ENCODE peak calls at places on chromosomes 13 and 19, in four cellular contexts. N is breast epithelium, Y is substantia nigra, U is stomach. W is an unnamed sample.

GRCh38 chr19:16899566-16900075 is 10.8 kb downstream of the F2RL3 start:
- DNase-seq in N (no peak), Y (no peak), U (peak), W (no peak)

GRCh38 chr19:7456964-7457541 is 31.8 kb downstream of the PEX11G start:
- DNase-seq in U (no peak), Y (no peak), N (no peak), W (no peak)

GRCh38 chr13:43942301-43942700 is 62.6 kb downstream of the LACC1 start:
- DNase-seq in U (no peak), Y (no peak), N (no peak), W (no peak)

GRCh38 chr13:110297011-110297410 is 9.9 kb downstream of the COL4A1 start:
- DNase-seq in U (no peak), Y (no peak), N (no peak), W (no peak)

GRCh38 chr19:10078329-10078728 is 7.8 kb upstream of the SHFL start:
- DNase-seq in N (no peak), U (no peak), Y (no peak), W (no peak)

GRCh38 chr19:13881692-13882418 is 4.9 kb downstream of the NANOS3 start:
- DNase-seq in N (no peak), U (no peak), Y (no peak), W (peak)

GRCh38 chr19:7636691-7637373 is at the start of gene STXBP2:
- DNase-seq in U (peak), Y (no peak), N (peak), W (no peak)

GRCh38 chr13:92103673-92104296 is 705.4 kb downstream of the GPC5 start:
- DNase-seq in N (no peak), U (no peak), Y (no peak), W (peak)

GRCh38 chr19:55554749-55555152 is 9.4 kb upstream of the SBK3 start:
- DNase-seq in U (peak), N (no peak), Y (no peak), W (no peak)

GRCh38 chr19:39941615-39942507 is 7.4 kb upstream of the FCGBP start:
- DNase-seq in N (no peak), U (peak), Y (no peak), W (no peak)

GRCh38 chr19:42290523-42291436 is 11.2 kb upstream of the PRR19 start:
- DNase-seq in Y (no peak), U (no peak), N (no peak), W (no peak)

GRCh38 chr13:108728370-108728769 is 99.0 kb downstream of the MYO16 start:
- DNase-seq in Y (no peak), U (no peak), N (no peak), W (no peak)

GRCh38 chr13:82758056-82758455 is 1124.2 kb downstream of the SLITRK1 start:
- DNase-seq in Y (no peak), U (no peak), N (no peak), W (no peak)

GRCh38 chr19:49081273-49081672 is 4.0 kb upstream of the SNRNP70 start:
- DNase-seq in U (no peak), N (no peak), Y (no peak), W (no peak)

GRCh38 chr13:105638446-105638845 is 897.0 kb downstream of the EFNB2 start:
- DNase-seq in N (no peak), Y (no peak), U (no peak), W (peak)

GRCh38 chr19:19475845-19476828 is 39.2 kb downstream of the TSSK6 start:
- DNase-seq in N (no peak), U (no peak), Y (no peak), W (no peak)

GRCh38 chr13:33235564-33235963 is 50.0 kb downstream of the STARD13 start:
- DNase-seq in Y (no peak), N (no peak), U (no peak), W (no peak)

GRCh38 chr13:110856941-110857835 is 57.7 kb downstream of the ANKRD10 start:
- DNase-seq in N (no peak), U (no peak), Y (no peak), W (no peak)

GRCh38 chr19:1000591-1001537 is 645 bp downstream of the GRIN3B start:
- DNase-seq in U (no peak), N (no peak), Y (no peak), W (no peak)

GRCh38 chr13:29162638-29163037 is 342.5 kb downstream of the MTUS2 start:
- DNase-seq in N (no peak), Y (no peak), U (no peak), W (peak)

GRCh38 chr19:49132974-49133609 is 13.7 kb downstream of the PPFIA3 start:
- DNase-seq in N (no peak), U (peak), Y (no peak), W (no peak)

GRCh38 chr19:48836089-48837017 is at the start of gene HSD17B14:
- DNase-seq in U (no peak), Y (no peak), N (no peak), W (peak)

GRCh38 chr19:35715981-35716734 is 1.6 kb upstream of the KMT2B start:
- DNase-seq in N (peak), U (peak), Y (no peak), W (no peak)

GRCh38 chr19:39301562-39301961 is 5.4 kb downstream of the IFNL1 start:
- DNase-seq in N (no peak), Y (no peak), U (no peak), W (no peak)

GRCh38 chr19:3852614-3853254 is 16.1 kb downstream of the ZFR2 start:
- DNase-seq in Y (no peak), U (peak), N (no peak), W (peak)

GRCh38 chr13:84431646-84432045 is 549.4 kb upstream of the SLITRK1 start:
- DNase-seq in U (no peak), N (no peak), Y (no peak), W (peak)

GRCh38 chr19:55344444-55344843 is 4.8 kb downstream of the KMT5C start:
- DNase-seq in N (no peak), Y (peak), U (no peak), W (no peak)

GRCh38 chr19:38095411-38096308 is 128.4 kb downstream of the DPF1 start:
- DNase-seq in Y (no peak), U (peak), N (peak), W (peak)

GRCh38 chr13:44141725-44142539 is 231.7 kb upstream of the SERP2 start:
- DNase-seq in U (peak), Y (peak), N (peak), W (peak)

GRCh38 chr19:16771618-16772017 is 52.0 kb downstream of the NWD1 start:
- DNase-seq in N (peak), Y (no peak), U (peak), W (peak)

GRCh38 chr13:84607614-84608013 is 725.3 kb upstream of the SLITRK1 start:
- DNase-seq in U (no peak), N (no peak), Y (no peak), W (peak)

GRCh38 chr13:94550030-94550738 is 45.8 kb downstream of the TGDS start:
- DNase-seq in Y (peak), N (no peak), U (peak), W (peak)

GRCh38 chr19:16095071-16095571 is 16.6 kb upstream of the RAB8A start:
- DNase-seq in N (no peak), Y (no peak), U (no peak), W (no peak)

GRCh38 chr13:112069727-112070300 is 2.9 kb downstream of the SOX1 start:
- DNase-seq in U (no peak), Y (no peak), N (no peak), W (no peak)

GRCh38 chr19:18861917-18862316 is 30.2 kb downstream of the UPF1 start:
- DNase-seq in U (no peak), Y (no peak), N (no peak), W (no peak)

GRCh38 chr19:42150353-42150752 is 18.1 kb upstream of the POU2F2 start:
- DNase-seq in Y (no peak), U (no peak), N (no peak), W (no peak)

GRCh38 chr19:1754651-1755466 is 1.6 kb downstream of the ONECUT3 start:
- DNase-seq in N (no peak), Y (no peak), U (no peak), W (no peak)

GRCh38 chr13:77696006-77696862 is 1.3 kb upstream of the SLAIN1 start:
- DNase-seq in U (no peak), Y (no peak), N (no peak), W (no peak)

DNA sequence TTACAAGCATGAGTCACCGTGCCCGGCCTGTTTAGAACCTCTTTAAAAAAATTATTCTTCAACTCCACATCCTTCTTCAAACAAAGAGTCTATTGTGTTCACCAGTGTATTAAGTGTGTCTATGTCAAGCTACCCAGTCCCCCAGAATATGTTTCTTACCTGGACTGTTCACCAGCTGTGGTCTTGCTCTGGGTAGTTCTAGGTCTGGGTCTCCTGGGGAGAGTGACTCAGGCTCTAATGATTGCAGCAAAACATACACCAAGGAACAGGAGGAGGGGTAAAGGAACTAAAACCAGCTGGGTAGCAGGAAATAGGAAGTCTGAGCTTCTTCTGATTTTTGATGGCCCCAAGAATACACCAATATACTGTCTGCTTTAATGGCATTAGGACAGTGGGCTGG is at the start of gene FPR1:
- DNase-seq in U (no peak), N (no peak), Y (no peak), W (no peak)
- H3K27ac ChIP-seq in U (peak), N (no peak), Y (peak), W (no peak)

GRCh38 chr13:46593403-46593802 is 40.4 kb downstream of the LRCH1 start:
- DNase-seq in U (no peak), Y (no peak), N (no peak), W (no peak)

GRCh38 chr13:46592410-46592809 is 39.4 kb downstream of the LRCH1 start:
- DNase-seq in N (no peak), U (no peak), Y (no peak), W (peak)

GRCh38 chr13:46595918-46596315 is 42.9 kb downstream of the LRCH1 start:
- DNase-seq in Y (no peak), U (no peak), N (no peak), W (no peak)

GRCh38 chr13:46596501-46596900 is 43.5 kb downstream of the LRCH1 start:
- DNase-seq in Y (no peak), U (no peak), N (no peak), W (no peak)

GRCh38 chr13:46595136-46595917 is 42.4 kb downstream of the LRCH1 start:
- DNase-seq in N (no peak), Y (no peak), U (no peak), W (peak)
- H3K27ac ChIP-seq in N (peak), Y (no peak), U (peak), W (no peak)

DNA sequence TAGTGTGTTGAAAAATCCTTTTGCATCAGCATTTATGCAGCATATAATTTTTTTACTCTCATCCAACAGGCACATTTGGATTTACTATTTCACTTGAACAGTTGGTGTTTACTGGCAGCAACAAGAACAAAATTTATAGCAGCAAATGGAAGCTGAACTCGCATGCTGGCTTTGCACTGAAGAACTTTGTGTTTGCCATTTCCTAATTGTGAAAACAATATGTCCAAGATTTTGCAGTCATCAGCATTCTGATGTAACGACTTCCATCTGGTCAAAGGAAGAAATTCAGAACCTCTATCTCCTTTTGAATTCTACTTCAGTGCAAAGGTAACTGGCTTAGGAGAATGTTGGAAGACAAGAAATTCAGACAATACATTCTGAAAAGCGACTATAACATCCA is 131.0 kb downstream of the DLEU7 start:
- DNase-seq in Y (no peak), N (no peak), U (no peak), W (peak)
- H3K27ac ChIP-seq in Y (no peak), N (no peak), U (no peak), W (no peak)

GRCh38 chr13:79485014-79485441 is 4.1 kb downstream of the NDFIP2 start:
- DNase-seq in Y (no peak), N (no peak), U (peak), W (peak)
- H3K27ac ChIP-seq in Y (no peak), N (no peak), U (peak), W (peak)

GRCh38 chr13:52177276-52177675 is 17.9 kb upstream of the NEK3 start:
- DNase-seq in U (no peak), N (no peak), Y (no peak), W (no peak)

GRCh38 chr13:52169839-52170238 is 10.4 kb upstream of the NEK3 start:
- DNase-seq in Y (no peak), U (no peak), N (no peak), W (no peak)

GRCh38 chr13:52173373-52173772 is 14.0 kb upstream of the NEK3 start:
- DNase-seq in Y (no peak), N (no peak), U (no peak), W (no peak)
- H3K27ac ChIP-seq in Y (peak), N (no peak), U (no peak), W (no peak)